ENCODE peak calls at places on chromosomes 5 and 9, in five cellular contexts. Y is upper lobe of right lung, P is lung, B is mesothelial cell of epicardium, L is esophagus muscularis mucosa. V is an unnamed sample.

GRCh38 chr5:34915139-34915855 is at the start of the genes BRIX1 and RAD1:
- DNase-seq in B (peak), Y (peak), L (peak), P (peak), V (peak)

GRCh38 chr9:36332006-36332405 is 68.1 kb downstream of the RNF38 start:
- DNase-seq in B (no peak), P (no peak), Y (no peak), L (no peak), V (no peak)

GRCh38 chr9:91192785-91193657 is 168.7 kb downstream of the AUH start:
- DNase-seq in B (no peak), Y (peak), P (peak), L (peak), V (no peak)

GRCh38 chr9:22030101-22030598 is 21.0 kb upstream of the CDKN2B start:
- DNase-seq in P (no peak), B (no peak), L (no peak), Y (no peak), V (no peak)

GRCh38 chr9:89956331-89956730 is 351.5 kb downstream of the GADD45G start:
- DNase-seq in L (no peak), B (no peak), Y (no peak), P (no peak), V (no peak)

GRCh38 chr9:111440226-111440625 is 44.0 kb downstream of the ECPAS start:
- DNase-seq in L (no peak), B (no peak), P (no peak), Y (no peak), V (no peak)

GRCh38 chr5:126189862-126190261 is 233.3 kb upstream of the GRAMD2B start:
- DNase-seq in L (no peak), B (no peak), Y (no peak), P (no peak), V (no peak)

GRCh38 chr9:82271099-82271498 is 282.5 kb downstream of the SPATA31D1 start:
- DNase-seq in P (no peak), L (no peak), Y (no peak), B (no peak), V (no peak)

GRCh38 chr9:93580654-93581380 is 4.4 kb downstream of the PHF2 start:
- DNase-seq in Y (no peak), B (no peak), P (no peak), L (peak), V (no peak)

GRCh38 chr5:143308726-143309125 is 94.8 kb downstream of the NR3C1 start:
- DNase-seq in P (no peak), B (no peak), L (no peak), Y (no peak), V (no peak)

GRCh38 chr5:125612356-125613149 is 810.7 kb upstream of the GRAMD2B start:
- DNase-seq in P (no peak), L (no peak), B (no peak), Y (peak), V (no peak)

GRCh38 chr5:160342413-160342941 is 27.9 kb downstream of the C1QTNF2 start:
- DNase-seq in Y (no peak), P (no peak), B (no peak), L (no peak), V (no peak)

GRCh38 chr9:882416-882931 is 41.0 kb downstream of the DMRT1 start:
- DNase-seq in P (no peak), L (no peak), Y (no peak), B (no peak), V (no peak)

GRCh38 chr5:96658272-96658671 is 3.9 kb upstream of the CAST start:
- DNase-seq in B (no peak), L (no peak), Y (no peak), P (no peak), V (no peak)

GRCh38 chr5:174581483-174581882 is 142.9 kb upstream of the MSX2 start:
- DNase-seq in Y (no peak), L (no peak), B (no peak), P (no peak), V (no peak)

GRCh38 chr5:9451017-9451416 is 94.9 kb downstream of the SEMA5A start:
- DNase-seq in P (no peak), L (peak), Y (no peak), B (no peak), V (no peak)

GRCh38 chr5:151223447-151224264 is at the start of gene CCDC69:
- DNase-seq in P (peak), L (no peak), Y (peak), B (peak), V (peak)

GRCh38 chr9:14993061-14993800 is 83.0 kb upstream of the FREM1 start:
- DNase-seq in L (no peak), P (peak), Y (peak), B (peak), V (no peak)

GRCh38 chr9:98986866-98987653 is 43.4 kb downstream of the COL15A1 start:
- DNase-seq in Y (no peak), P (no peak), B (no peak), L (no peak), V (no peak)

GRCh38 chr9:101337237-101337636 is 47.6 kb downstream of the BAAT start:
- DNase-seq in L (no peak), B (no peak), Y (no peak), P (no peak), V (no peak)

GRCh38 chr9:99375481-99375880 is 153.4 kb downstream of the SEC61B start:
- DNase-seq in B (no peak), Y (no peak), P (no peak), L (no peak), V (no peak)

GRCh38 chr9:137406876-137407589 is 15.9 kb downstream of the EXD3 start:
- DNase-seq in Y (peak), B (peak), L (no peak), P (no peak), V (no peak)

GRCh38 chr9:78892182-78892581 is 595.3 kb downstream of the PSAT1 start:
- DNase-seq in Y (no peak), P (no peak), B (no peak), L (no peak), V (no peak)

GRCh38 chr5:147036691-147037245 is 158.2 kb upstream of the PPP2R2B start:
- DNase-seq in P (no peak), B (no peak), Y (no peak), L (no peak), V (no peak)

GRCh38 chr5:89396262-89396975 is 513.4 kb upstream of the MEF2C start:
- DNase-seq in P (no peak), Y (no peak), B (no peak), L (no peak), V (no peak)

GRCh38 chr5:1299511-1299850 is 4.6 kb upstream of the TERT start:
- DNase-seq in P (no peak), Y (no peak), B (no peak), L (no peak), V (no peak)

GRCh38 chr5:130141689-130142320 is 237.5 kb downstream of the CHSY3 start:
- DNase-seq in L (no peak), B (no peak), P (no peak), Y (peak), V (no peak)

GRCh38 chr9:91474656-91475055 is 51.0 kb upstream of the NFIL3 start:
- DNase-seq in L (no peak), B (no peak), Y (no peak), P (no peak), V (no peak)

GRCh38 chr9:21801683-21802417 is 586 bp upstream of the MTAP start:
- DNase-seq in P (peak), B (peak), Y (peak), L (no peak), V (no peak)

GRCh38 chr9:104858271-104858670 is 69.7 kb downstream of the ABCA1 start:
- DNase-seq in B (no peak), Y (no peak), P (no peak), L (no peak), V (no peak)

GRCh38 chr9:34985311-34985899 is 4.1 kb upstream of the DNAJB5 start:
- DNase-seq in L (no peak), P (no peak), Y (no peak), B (no peak), V (no peak)
- TF ChIP-seq CTCF in L (peak), P (peak), Y (peak), B (peak), V (peak)

DNA sequence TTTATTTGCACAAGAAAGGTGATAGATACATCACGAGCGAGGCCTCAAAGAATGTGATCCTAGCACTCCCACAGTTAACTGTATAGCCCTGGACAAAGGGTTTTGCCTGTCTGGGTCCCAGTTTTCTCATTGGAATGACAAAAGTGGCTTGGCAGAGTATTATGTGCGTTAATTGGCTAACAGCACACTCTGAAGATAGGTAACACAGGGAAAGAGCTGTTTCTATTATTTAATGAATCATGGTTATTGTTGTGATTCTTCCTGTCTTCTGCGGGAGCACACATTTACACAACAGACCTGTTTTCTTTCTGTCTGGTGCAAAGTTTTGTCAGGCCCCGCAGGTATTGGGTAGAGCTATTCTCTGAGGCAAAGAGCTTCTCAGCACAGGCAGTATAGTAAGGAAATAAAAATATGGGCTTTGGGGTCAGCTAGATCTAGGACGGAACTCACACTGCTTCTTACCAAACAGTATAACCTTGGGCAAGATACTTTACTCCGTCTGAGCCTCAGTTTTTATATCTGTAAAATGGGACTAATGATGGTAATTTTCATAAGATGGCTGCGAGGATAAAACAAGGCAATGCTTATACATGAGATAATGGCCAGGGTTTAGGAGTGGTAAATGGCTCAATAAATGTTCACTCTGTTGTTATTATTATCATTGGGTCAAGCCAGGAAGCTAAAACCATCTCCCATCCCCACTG is 78.9 kb downstream of the PLAC8L1 start:
- DNase-seq in P (no peak), Y (no peak), L (peak), B (no peak), V (no peak)
- TF ChIP-seq CTCF in P (no peak), Y (no peak), L (no peak), B (no peak), V (no peak)

GRCh38 chr9:86979686-86980085 is 32.4 kb upstream of the GAS1 start:
- DNase-seq in B (no peak), Y (no peak), P (no peak), L (no peak), V (no peak)

GRCh38 chr9:86978413-86978812 is 31.1 kb upstream of the GAS1 start:
- DNase-seq in P (no peak), Y (no peak), L (no peak), B (no peak), V (no peak)

GRCh38 chr9:86980802-86981201 is 33.5 kb upstream of the GAS1 start:
- DNase-seq in L (no peak), P (no peak), B (no peak), Y (no peak), V (no peak)

GRCh38 chr9:86977205-86977835 is 30.0 kb upstream of the GAS1 start:
- DNase-seq in P (no peak), B (no peak), L (no peak), Y (no peak), V (no peak)

DNA sequence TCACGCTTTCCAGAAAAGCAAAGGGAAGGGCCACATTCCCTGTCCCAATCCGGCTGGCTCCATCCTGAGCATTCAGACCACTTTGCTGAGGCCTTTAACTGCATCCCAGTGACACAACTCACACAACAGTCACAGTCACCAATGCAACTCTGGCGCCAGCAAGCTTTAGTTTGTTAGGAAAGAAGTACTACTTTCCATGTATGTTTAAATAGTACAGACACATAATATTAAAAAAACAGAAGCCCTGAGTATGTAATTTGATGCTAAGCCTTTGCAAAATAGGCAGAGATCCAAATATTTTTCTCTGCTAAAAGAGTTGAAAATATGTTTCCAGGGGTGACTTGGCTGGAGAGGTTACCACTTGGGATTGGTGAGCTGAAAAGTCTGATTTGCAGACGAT is 31.7 kb upstream of the GAS1 start:
- DNase-seq in B (no peak), P (no peak), L (no peak), Y (no peak), V (no peak)
- TF ChIP-seq CTCF in B (no peak), P (no peak), L (no peak), Y (no peak), V (no peak)

DNA sequence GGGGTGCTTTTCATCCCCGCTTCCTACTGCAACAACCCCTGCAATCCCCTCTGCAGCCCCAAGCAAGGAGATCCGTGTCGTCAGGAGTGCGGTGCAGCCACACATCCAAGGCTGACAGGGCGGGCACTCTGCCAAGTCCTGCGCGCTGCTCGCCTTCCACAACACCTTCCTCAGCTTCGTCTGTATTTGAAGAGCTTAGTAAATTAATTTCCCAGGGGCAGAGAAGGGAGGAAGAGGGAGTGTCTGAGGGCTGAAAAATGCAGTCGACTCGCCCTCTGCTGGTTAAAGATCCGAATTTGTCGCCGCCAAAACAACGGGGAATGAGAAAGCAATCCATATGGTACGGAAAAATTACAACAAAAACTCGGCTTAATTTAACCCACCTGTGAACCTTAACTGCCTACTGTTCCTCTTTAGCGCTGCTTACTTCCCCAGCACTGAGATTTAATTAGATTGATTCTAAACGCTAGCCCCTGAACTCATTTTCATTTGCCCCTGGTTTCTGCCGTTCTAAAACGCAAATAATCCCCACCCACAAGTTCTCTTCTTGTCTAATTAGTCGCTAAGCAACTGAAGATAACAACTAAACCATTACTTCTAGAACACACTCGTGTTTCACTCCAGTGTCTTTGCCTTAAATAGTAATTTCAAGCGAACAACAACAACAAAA is 10.9 kb upstream of the PCDHB1 start:
- DNase-seq in L (no peak), B (peak), P (peak), Y (peak), V (peak)
- TF ChIP-seq CTCF in L (peak), B (peak), P (peak), Y (peak), V (peak)

V was measured in D721Med.